ENCODE peak calls at places on chromosomes 13 and 19, in six cellular contexts. G, V, J, D, P and C are unnamed samples. For H3K4me1, the result is how much of the 10 kb centered on the place peaks cover.

GRCh38 chr19:7595466-7596133 is at the start of gene CAMSAP3:
- DNase-seq in J (no peak), V (peak), G (peak), D (no peak), P (no peak), C (peak)

GRCh38 chr19:39382991-39383828 is 7.7 kb downstream of the PAF1 start:
- DNase-seq in J (no peak), V (no peak), G (no peak), P (no peak), D (no peak), C (no peak)

GRCh38 chr19:3513198-3514140 is 7.4 kb downstream of the FZR1 start:
- DNase-seq in J (no peak), D (no peak), G (no peak), P (no peak), V (no peak), C (peak)

GRCh38 chr13:49303533-49304252 is 56.0 kb downstream of the CDADC1 start:
- DNase-seq in D (peak), V (no peak), J (no peak), G (no peak), P (no peak), C (peak)

GRCh38 chr13:113169277-113170272 is 11.1 kb downstream of the PROZ start:
- DNase-seq in G (no peak), P (no peak), V (no peak), D (peak), J (no peak), C (no peak)

GRCh38 chr19:16208064-16208759 is 10.5 kb downstream of the AP1M1 start:
- DNase-seq in J (no peak), G (no peak), P (no peak), V (no peak), D (no peak), C (no peak)

GRCh38 chr19:32373614-32374295 is 28.3 kb downstream of the ZNF507 start:
- DNase-seq in G (peak), P (peak), V (no peak), J (peak), D (peak), C (peak)

GRCh38 chr13:93413972-93414717 is 187.5 kb downstream of the GPC6 start:
- DNase-seq in J (peak), G (no peak), V (peak), D (no peak), P (no peak), C (no peak)

GRCh38 chr13:45415112-45415511 is 3.1 kb downstream of the SLC25A30 start:
- DNase-seq in D (no peak), V (no peak), P (no peak), J (no peak), G (no peak), C (no peak)

GRCh38 chr13:66069570-66069969 is 1160.6 kb downstream of the PCDH9 start:
- DNase-seq in D (no peak), V (no peak), P (no peak), G (no peak), J (no peak), C (no peak)

GRCh38 chr13:23750383-23751121 is 138.6 kb downstream of the MIPEP start:
- DNase-seq in G (no peak), V (no peak), J (no peak), D (no peak), P (no peak), C (no peak)

GRCh38 chr13:40059540-40060232 is 404.2 kb downstream of the COG6 start:
- DNase-seq in J (peak), V (no peak), D (no peak), G (no peak), P (no peak), C (no peak)

GRCh38 chr13:66574606-66575005 is 655.5 kb downstream of the PCDH9 start:
- DNase-seq in J (no peak), G (no peak), V (no peak), P (no peak), D (no peak), C (no peak)

GRCh38 chr13:96824110-96824509 is 170.2 kb downstream of the OXGR1 start:
- DNase-seq in G (no peak), J (no peak), V (no peak), P (no peak), D (no peak), C (no peak)

GRCh38 chr19:29610574-29611271 is 4.6 kb downstream of the POP4 start:
- DNase-seq in V (peak), D (peak), P (peak), G (peak), J (peak), C (peak)

GRCh38 chr19:24099829-24100228 is 12.8 kb downstream of the ZNF254 start:
- DNase-seq in G (no peak), D (no peak), J (no peak), V (no peak), P (no peak), C (no peak)

GRCh38 chr13:99617474-99618255 is 116.4 kb downstream of the TM9SF2 start:
- DNase-seq in D (no peak), J (peak), G (peak), P (no peak), V (peak), C (no peak)

GRCh38 chr19:12346896-12347295 is 13.5 kb upstream of the ZNF563 start:
- DNase-seq in V (peak), J (no peak), G (no peak), P (no peak), D (no peak), C (peak)

GRCh38 chr19:8426283-8426682 is 13.2 kb downstream of the MARCHF2 start:
- DNase-seq in V (no peak), G (no peak), P (no peak), J (no peak), D (no peak), C (no peak)

GRCh38 chr19:50046649-50047503 is 21.1 kb downstream of the ZNF473 start:
- DNase-seq in G (no peak), P (no peak), V (peak), D (no peak), J (peak), C (peak)

GRCh38 chr13:47087841-47088240 is 191.0 kb upstream of the HTR2A start:
- DNase-seq in G (no peak), D (no peak), J (peak), P (no peak), V (no peak), C (no peak)

DNA sequence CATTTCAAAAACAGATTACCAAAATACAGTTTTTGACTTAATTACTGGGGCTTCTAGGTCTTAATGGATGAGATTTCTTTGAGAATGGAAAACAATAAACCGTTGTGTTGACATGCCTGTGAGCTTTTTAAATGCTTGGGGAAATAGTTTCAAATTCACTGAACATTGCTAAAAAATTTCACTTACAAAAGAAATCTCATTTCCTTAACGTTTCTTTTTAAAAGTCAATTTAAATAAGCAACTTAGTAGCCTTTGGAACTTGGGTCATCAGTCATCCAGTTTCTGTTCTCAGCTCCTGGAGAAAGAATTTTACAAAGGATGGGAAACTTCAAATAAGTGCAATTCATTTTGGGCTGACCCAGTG is 4.4 kb downstream of the ZC3H4 start:
- DNase-seq in D (no peak), P (no peak), J (no peak), V (no peak), G (no peak), C (no peak)
- H3K4me1 ChIP-seq in D (under half), P (under half), J (under half), V (under half), G (under half), C (under half)

GRCh38 chr13:50627111-50627510 is 216.4 kb downstream of the DLEU7 start:
- DNase-seq in G (no peak), D (no peak), J (peak), P (no peak), V (no peak), C (no peak)
- H3K4me3 ChIP-seq in G (no peak), D (no peak), J (no peak), P (no peak), V (no peak), C (no peak)

GRCh38 chr19:655691-656090 is 7.3 kb downstream of the RNF126 start:
- DNase-seq in J (no peak), V (no peak), P (no peak), G (no peak), D (no peak), C (no peak)
- H3K4me1 ChIP-seq in J (under half), V (under half), P (under half), G (under half), D (under half), C (under half)

DNA sequence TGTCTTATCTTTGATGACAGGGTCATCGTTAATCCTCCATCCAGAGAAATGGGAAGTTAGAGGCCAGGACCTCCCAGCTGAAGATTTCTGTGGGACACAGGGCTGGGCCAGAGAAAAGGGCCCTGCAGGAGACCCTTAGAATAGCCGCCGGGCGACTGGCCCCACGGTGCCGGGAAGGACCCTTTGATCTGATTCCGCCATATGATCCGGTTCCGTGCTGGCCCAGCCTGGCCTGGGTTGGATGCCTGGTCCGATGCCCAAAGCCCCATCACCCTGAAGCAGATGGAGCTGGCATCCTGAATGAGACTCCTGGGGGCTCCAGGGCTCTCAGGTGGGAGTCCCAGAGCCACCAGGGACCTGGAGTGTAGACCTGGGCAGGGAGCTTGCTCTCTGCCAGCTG is 6.0 kb upstream of the STK11 start:
- DNase-seq in V (no peak), G (no peak), D (no peak), P (no peak), J (no peak), C (no peak)
- H3K4me3 ChIP-seq in V (no peak), G (no peak), D (no peak), P (no peak), J (no peak), C (no peak)

DNA sequence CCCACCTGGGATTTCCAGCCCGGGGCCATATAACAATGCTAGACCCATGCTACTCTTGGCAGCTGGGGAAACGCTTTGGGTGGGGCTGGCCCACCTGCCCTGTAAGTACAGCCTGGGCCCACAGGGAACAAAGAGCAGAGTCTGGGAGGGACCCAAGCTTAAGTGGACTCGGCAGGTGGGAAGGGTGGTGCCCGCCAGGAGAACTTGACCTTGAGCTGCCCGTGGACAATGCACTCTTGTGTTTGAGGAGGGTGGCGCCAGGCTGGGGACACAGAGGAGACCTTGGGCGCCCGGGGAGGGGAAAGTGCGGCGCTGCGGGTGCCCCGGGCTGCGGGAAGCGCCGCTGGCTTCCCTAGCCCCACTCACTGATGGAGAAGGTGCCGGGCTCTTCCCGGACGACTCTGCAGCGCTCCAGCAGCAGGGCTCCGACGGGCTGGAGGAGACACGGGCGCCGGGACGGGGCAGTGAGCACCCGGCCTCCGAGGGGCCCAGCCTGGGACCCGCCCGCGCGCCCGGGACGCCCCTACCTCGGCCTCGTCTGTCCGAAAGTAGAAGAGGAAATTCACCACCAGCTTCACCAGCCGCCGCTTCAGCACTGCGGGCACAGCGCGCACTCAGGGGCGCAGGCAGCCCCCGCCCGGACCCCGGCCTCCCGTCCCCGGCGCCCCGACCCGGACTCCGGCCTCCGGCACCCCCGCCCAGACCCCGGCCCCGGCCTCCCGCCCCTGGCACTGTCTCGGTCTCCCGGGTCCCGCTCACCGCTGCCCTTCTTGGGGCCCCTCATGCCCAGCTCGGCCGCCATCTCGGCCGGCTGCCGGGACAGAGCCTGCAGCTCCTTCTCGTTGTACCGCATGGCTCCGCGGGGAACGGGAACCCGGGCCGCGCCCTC is 489 bp downstream of the PLEKHJ1 start:
- DNase-seq in P (no peak), J (no peak), V (peak), G (no peak), D (no peak), C (peak)
- H3K4me1 ChIP-seq in P (under half), J (under half), V (under half), G (under half), D (under half), C (under half)

GRCh38 chr19:35138305-35138799 is 272 bp upstream of the FXYD1 start:
- DNase-seq in G (no peak), D (no peak), J (peak), P (peak), V (no peak), C (no peak)
- H3K4me3 ChIP-seq in G (no peak), D (peak), J (peak), P (peak), V (no peak), C (no peak)

DNA sequence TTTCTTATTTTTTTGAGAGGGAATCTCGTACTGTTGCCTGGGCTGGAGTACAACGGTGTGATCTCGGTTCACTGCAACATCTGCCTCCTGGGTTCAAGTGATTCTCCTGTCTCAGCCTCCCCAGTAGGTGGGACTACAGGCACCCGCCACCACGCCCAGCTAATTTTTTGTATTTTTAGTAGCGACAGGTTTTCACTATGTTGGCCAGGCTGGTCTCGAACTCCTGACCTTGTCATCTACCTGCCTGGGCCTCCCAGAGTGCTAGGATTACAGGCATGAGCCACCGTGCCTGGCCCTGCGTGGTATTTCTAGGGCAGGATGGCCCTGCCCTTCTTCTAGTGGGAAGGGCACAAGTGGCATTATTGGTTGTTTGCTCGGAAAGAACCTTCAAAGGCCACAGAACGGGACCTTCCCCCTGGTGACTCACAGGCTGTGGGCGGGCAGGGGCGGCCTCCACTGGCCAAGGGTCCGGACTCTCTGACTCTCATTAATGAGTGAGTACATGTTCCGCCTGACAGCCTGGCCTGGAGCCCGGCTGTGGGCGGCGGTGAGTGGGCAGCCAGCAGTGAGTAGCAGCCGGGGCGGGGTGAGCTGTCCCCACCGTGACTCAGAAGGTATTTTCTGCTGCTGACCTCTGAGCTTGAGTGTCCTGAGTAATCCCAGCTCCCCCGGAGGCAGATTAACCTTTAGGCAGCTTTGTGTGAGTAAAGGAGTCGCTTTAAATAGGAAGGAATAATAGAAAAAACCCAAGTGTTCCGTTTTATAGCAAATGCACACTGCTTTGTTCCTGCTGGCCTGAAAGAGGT is 5.1 kb downstream of the DOT1L start:
- DNase-seq in G (peak), D (peak), J (peak), V (no peak), P (peak), C (peak)
- H3K4me1 ChIP-seq in G (half or more), D (under half), J (half or more), V (under half), P (under half), C (under half)

GRCh38 chr13:108215428-108215827 is at the start of gene LIG4:
- DNase-seq in J (peak), D (peak), P (peak), G (peak), V (peak), C (peak)
- H3K4me3 ChIP-seq in J (peak), D (peak), P (peak), G (peak), V (peak), C (peak)

DNA sequence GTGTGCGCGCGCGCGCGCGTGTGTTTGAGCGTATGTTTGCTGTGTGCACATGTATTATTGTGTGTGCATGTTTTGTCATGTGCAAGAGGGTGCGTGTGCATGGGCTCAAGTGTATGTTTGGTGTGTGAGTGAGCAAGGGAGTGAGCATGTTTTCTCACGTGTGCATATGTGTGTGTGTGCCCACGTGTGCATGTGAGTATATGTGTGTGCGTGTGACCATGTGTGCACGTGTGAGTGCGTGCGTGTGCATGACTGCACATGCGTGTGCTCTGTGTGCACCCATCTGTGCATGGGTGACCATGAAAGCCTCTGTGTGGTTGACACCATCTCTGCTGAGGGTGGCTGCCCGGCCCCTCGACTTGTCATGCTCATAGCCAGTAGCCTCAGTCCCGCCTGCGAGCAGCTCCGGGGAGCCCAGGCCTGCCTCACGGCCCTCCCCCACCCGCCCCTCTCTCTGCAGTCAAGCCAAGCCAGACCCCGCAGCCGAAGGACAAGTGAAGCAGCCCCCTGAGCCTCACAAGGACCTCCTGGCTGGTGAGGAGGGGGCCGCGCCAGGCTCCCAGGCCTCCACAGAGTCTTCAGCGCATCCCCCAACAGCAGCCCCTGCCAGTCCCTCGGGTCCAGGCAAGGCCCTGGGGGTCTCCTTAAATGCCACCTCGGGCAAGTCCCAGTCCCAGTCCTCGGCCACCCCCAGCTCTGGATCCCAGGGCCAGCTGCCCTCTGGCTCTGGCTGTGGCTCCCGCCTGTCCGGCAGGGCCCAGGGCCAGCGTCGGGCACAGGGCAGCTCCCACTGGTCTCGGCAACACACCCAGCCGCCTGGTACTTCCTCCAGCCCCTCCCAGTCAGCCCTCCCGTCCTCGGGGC is 6.0 kb downstream of the REEP6 start:
- DNase-seq in J (no peak), V (no peak), D (no peak), G (no peak), P (no peak), C (no peak)
- H3K4me1 ChIP-seq in J (under half), V (under half), D (under half), G (under half), P (under half), C (under half)